ENCODE peak calls at places on chromosomes 6 and 20, in five cellular contexts. F, J, U, X and T are unnamed samples.

GRCh38 chr20:1888796-1889463 is 6.3 kb upstream of the SIRPA start:
- DNase-seq in F (no peak), U (no peak), J (no peak), X (no peak), T (no peak)

GRCh38 chr6:30500421-30501069 is 11.2 kb downstream of the HLA-E start:
- DNase-seq in X (no peak), F (no peak), J (no peak), U (peak; percentile 25), T (peak; percentile 26)

GRCh38 chr6:159761135-159761872 is 541 bp upstream of the ACAT2 start:
- DNase-seq in X (no peak), J (peak; percentile 52), F (no peak), U (peak; percentile 3), T (peak; percentile 13)

GRCh38 chr6:168951224-168951616 is 302.4 kb downstream of the THBS2 start:
- DNase-seq in U (no peak), X (no peak), F (no peak), J (no peak), T (no peak)

GRCh38 chr20:8331740-8332412 is 199.8 kb downstream of the PLCB1 start:
- DNase-seq in X (no peak), F (no peak), J (no peak), U (peak; percentile 70), T (peak; percentile 66)

GRCh38 chr6:129607581-129608186 is 102.3 kb downstream of the ARHGAP18 start:
- DNase-seq in X (no peak), J (no peak), U (no peak), F (no peak), T (peak; percentile 35)

GRCh38 chr6:15588966-15589634 is 73.7 kb downstream of the DTNBP1 start:
- DNase-seq in U (peak; percentile 51), F (peak; percentile 54), X (no peak), J (no peak), T (peak; percentile 63)

GRCh38 chr6:144360401-144360800 is 75.3 kb downstream of the UTRN start:
- DNase-seq in F (no peak), U (no peak), X (no peak), J (no peak), T (no peak)

GRCh38 chr6:140462495-140463311 is 1088.3 kb upstream of the CITED2 start:
- DNase-seq in F (peak; percentile 81), X (peak; percentile 35), U (no peak), J (no peak), T (peak; percentile 54)

GRCh38 chr6:29989211-29989610 is 46.9 kb downstream of the HLA-A start:
- DNase-seq in U (no peak), F (no peak), X (no peak), J (no peak), T (peak; percentile 11)

GRCh38 chr6:169216830-169217229 is 36.8 kb downstream of the THBS2 start:
- DNase-seq in J (no peak), U (no peak), X (no peak), F (no peak), T (no peak)

GRCh38 chr6:48074368-48074767 is 36.6 kb downstream of the PTCHD4 start:
- DNase-seq in J (no peak), U (no peak), F (no peak), X (no peak), T (peak; percentile 29)

GRCh38 chr6:82363368-82364086 is at the start of gene TPBG:
- DNase-seq in U (peak; percentile 47), F (peak; percentile 60), J (no peak), X (peak; percentile 47), T (peak; percentile 82)

GRCh38 chr6:89475106-89475505 is 42.2 kb downstream of the ANKRD6 start:
- DNase-seq in U (no peak), X (no peak), J (no peak), F (no peak), T (no peak)
- H3K4me3 ChIP-seq in U (no peak overlapping the region), X (no peak overlapping the region), J (no peak overlapping the region), F (no peak overlapping the region), T (no peak overlapping the region)

DNA sequence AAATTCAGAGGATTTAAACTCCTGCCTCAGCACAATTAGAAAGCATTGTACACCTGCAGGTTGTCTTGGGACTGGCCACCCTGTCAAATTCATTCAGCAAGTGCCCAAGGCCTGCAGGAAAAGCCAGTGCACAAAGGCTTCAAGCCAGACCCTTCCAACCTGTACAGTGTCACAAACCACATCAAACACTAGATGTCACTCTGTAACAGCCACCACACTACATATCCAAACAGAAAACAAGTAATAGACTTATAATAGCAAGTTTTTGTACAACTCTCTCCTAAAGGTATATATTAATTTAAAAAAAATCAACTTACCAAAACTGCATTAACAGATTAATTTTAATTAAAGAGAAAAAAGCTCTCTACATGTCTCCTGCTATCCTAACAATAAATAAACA is 47.6 kb downstream of the RALGAPA2 start:
- DNase-seq in X (peak; percentile 18), J (peak; percentile 41), U (peak; percentile 14), F (no peak), T (peak; percentile 16)
- H3K4me3 ChIP-seq in X (no peak overlapping the region), J (no peak overlapping the region), U (no peak overlapping the region), F (no peak overlapping the region), T (no peak overlapping the region)

GRCh38 chr20:19888269-19888669 is 128.9 kb upstream of the NAA20 start:
- DNase-seq in X (no peak), U (no peak), F (no peak), J (no peak), T (no peak)

GRCh38 chr20:19890358-19891117 is 126.6 kb upstream of the NAA20 start:
- DNase-seq in U (no peak), X (no peak), F (no peak), J (no peak), T (no peak)

GRCh38 chr20:19886666-19887288 is 128.7 kb downstream of the RIN2 start:
- DNase-seq in U (no peak), X (no peak), F (no peak), J (no peak), T (peak; percentile 32)

GRCh38 chr20:19887566-19888268 is 129.4 kb upstream of the NAA20 start:
- DNase-seq in U (no peak), J (no peak), X (no peak), F (no peak), T (no peak)

DNA sequence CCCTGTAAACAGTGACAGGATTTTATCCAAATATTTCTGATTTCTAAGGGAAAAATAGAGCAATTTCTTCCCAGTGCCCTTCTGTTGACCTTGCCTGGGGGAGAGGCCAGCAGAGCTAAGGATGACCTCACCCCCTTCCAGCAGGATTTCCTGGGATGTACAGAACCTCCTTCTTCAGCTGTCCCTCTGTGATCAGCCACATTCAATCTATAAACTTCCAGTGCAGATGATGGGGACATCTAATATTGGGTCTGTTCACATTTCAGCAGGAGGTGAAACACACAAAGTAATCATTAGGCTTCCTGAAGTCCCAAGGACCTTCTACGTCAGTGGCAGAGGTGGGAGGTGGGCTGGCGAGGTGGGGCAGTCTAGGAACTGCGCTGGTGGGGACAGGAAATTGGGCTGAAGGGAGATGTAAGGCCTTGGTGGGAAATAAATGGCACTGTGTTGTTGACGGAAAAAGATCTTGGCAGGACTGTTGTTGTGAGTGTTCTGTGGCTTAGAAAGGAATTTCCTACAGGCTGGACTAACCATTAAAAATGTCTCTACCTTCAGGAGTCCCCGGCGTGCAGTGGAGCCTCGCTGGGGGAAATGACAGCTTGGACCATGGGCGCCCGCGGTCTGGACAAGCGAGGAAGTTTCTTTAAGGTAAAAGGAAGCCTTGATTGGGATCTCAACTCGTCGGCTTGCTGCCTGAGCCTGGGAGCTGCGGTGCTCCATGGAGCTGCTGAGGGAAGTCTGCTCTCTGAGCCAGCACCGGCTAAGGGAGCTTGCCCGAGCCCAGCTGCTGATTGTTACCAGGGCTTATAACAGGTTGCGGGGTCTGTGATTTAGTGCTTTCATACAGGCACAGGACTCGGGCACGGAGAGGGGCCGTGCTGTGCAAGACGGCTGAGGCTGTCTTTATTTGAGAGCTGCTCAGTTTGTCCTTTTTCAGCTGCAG is 127.9 kb upstream of the NAA20 start:
- DNase-seq in X (no peak), U (peak; percentile 63), J (no peak), F (peak; percentile 63), T (peak; percentile 89)
- H3K4me3 ChIP-seq in X (no peak overlapping the region), U (peak overlapping the region; percentile 39), J (no peak overlapping the region), F (peak overlapping the region; percentile 32), T (peak overlapping the region; percentile 30)

GRCh38 chr6:98724537-98724936 is 109.8 kb upstream of the POU3F2 start:
- DNase-seq in U (no peak), X (no peak), F (no peak), J (no peak), T (peak; percentile 38)
- H3K4me3 ChIP-seq in U (no peak overlapping the region), X (no peak overlapping the region), F (no peak overlapping the region), J (no peak overlapping the region), T (no peak overlapping the region)